ENCODE peak calls at places on chromosomes 2 and 18, in six cellular contexts. One of them, this sample, is unnamed.

GRCh38 chr2:128488429-128488828 is 169.8 kb upstream of the HS6ST1 start:
- DNase-seq in coronary artery: no peak
- DNase-seq in glutamatergic neuron: no peak
- DNase-seq in RPMI7951: no peak
- DNase-seq in dorsolateral prefrontal cortex: no peak
- DNase-seq in T-helper 9 cell: no peak
- DNase-seq in this sample: no peak

GRCh38 chr2:112630268-112630667 is 15.5 kb upstream of the SLC20A1 start:
- DNase-seq in coronary artery: no peak
- DNase-seq in glutamatergic neuron: no peak
- DNase-seq in RPMI7951: peak
- DNase-seq in dorsolateral prefrontal cortex: no peak
- DNase-seq in T-helper 9 cell: no peak
- DNase-seq in this sample: no peak

GRCh38 chr2:240429872-240430491 is 5.5 kb upstream of the GPC1 start:
- DNase-seq in coronary artery: peak
- DNase-seq in glutamatergic neuron: peak
- DNase-seq in RPMI7951: no peak
- DNase-seq in dorsolateral prefrontal cortex: no peak
- DNase-seq in T-helper 9 cell: no peak
- DNase-seq in this sample: no peak

GRCh38 chr2:3094318-3094717 is 283.3 kb downstream of the EIPR1 start:
- DNase-seq in coronary artery: no peak
- DNase-seq in glutamatergic neuron: no peak
- DNase-seq in RPMI7951: no peak
- DNase-seq in dorsolateral prefrontal cortex: no peak
- DNase-seq in T-helper 9 cell: no peak
- DNase-seq in this sample: no peak

GRCh38 chr18:23095463-23095862 is 39.8 kb upstream of the CABLES1 start:
- DNase-seq in coronary artery: no peak
- DNase-seq in glutamatergic neuron: no peak
- DNase-seq in RPMI7951: no peak
- DNase-seq in dorsolateral prefrontal cortex: no peak
- DNase-seq in T-helper 9 cell: no peak
- DNase-seq in this sample: no peak

GRCh38 chr2:10762651-10763460 is 41.4 kb downstream of the ATP6V1C2 start:
- DNase-seq in coronary artery: no peak
- DNase-seq in glutamatergic neuron: no peak
- DNase-seq in RPMI7951: peak
- DNase-seq in dorsolateral prefrontal cortex: no peak
- DNase-seq in T-helper 9 cell: no peak
- DNase-seq in this sample: no peak

GRCh38 chr18:58979615-58980014 is 114.9 kb downstream of the ZNF532 start:
- DNase-seq in coronary artery: no peak
- DNase-seq in glutamatergic neuron: no peak
- DNase-seq in RPMI7951: no peak
- DNase-seq in dorsolateral prefrontal cortex: no peak
- DNase-seq in T-helper 9 cell: no peak
- DNase-seq in this sample: no peak

GRCh38 chr2:94861308-94862152 is 9.7 kb upstream of the TEKT4 start:
- DNase-seq in coronary artery: no peak
- DNase-seq in glutamatergic neuron: peak
- DNase-seq in RPMI7951: no peak
- DNase-seq in dorsolateral prefrontal cortex: no peak
- DNase-seq in T-helper 9 cell: no peak
- DNase-seq in this sample: peak

GRCh38 chr2:164671664-164672396 is 50.5 kb upstream of the GRB14 start:
- DNase-seq in coronary artery: no peak
- DNase-seq in glutamatergic neuron: no peak
- DNase-seq in RPMI7951: no peak
- DNase-seq in dorsolateral prefrontal cortex: no peak
- DNase-seq in T-helper 9 cell: no peak
- DNase-seq in this sample: no peak

GRCh38 chr2:109285244-109285651 is 156.2 kb downstream of the SH3RF3 start:
- DNase-seq in coronary artery: no peak
- DNase-seq in glutamatergic neuron: no peak
- DNase-seq in RPMI7951: peak
- DNase-seq in dorsolateral prefrontal cortex: no peak
- DNase-seq in T-helper 9 cell: no peak
- DNase-seq in this sample: no peak

GRCh38 chr2:46632349-46632748 is 153.0 kb downstream of the TMEM247 start:
- DNase-seq in coronary artery: no peak
- DNase-seq in glutamatergic neuron: no peak
- DNase-seq in RPMI7951: peak
- DNase-seq in dorsolateral prefrontal cortex: no peak
- DNase-seq in T-helper 9 cell: no peak
- DNase-seq in this sample: no peak

GRCh38 chr18:22183647-22184161 is 14.3 kb downstream of the GATA6 start:
- DNase-seq in coronary artery: no peak
- DNase-seq in glutamatergic neuron: no peak
- DNase-seq in RPMI7951: no peak
- DNase-seq in dorsolateral prefrontal cortex: no peak
- DNase-seq in T-helper 9 cell: no peak
- DNase-seq in this sample: no peak

GRCh38 chr2:80054339-80054675 is 250.2 kb downstream of the LRRTM1 start:
- DNase-seq in coronary artery: no peak
- DNase-seq in glutamatergic neuron: no peak
- DNase-seq in RPMI7951: no peak
- DNase-seq in dorsolateral prefrontal cortex: no peak
- DNase-seq in T-helper 9 cell: no peak
- DNase-seq in this sample: no peak

GRCh38 chr2:235530735-235531134 is 36.9 kb downstream of the AGAP1 start:
- DNase-seq in coronary artery: no peak
- DNase-seq in glutamatergic neuron: no peak
- DNase-seq in RPMI7951: no peak
- DNase-seq in dorsolateral prefrontal cortex: no peak
- DNase-seq in T-helper 9 cell: no peak
- DNase-seq in this sample: no peak

GRCh38 chr2:56681659-56682396 is 498.0 kb downstream of the CCDC85A start:
- DNase-seq in coronary artery: no peak
- DNase-seq in glutamatergic neuron: no peak
- DNase-seq in RPMI7951: peak
- DNase-seq in dorsolateral prefrontal cortex: no peak
- DNase-seq in T-helper 9 cell: no peak
- DNase-seq in this sample: no peak

GRCh38 chr18:40980171-40980570 is 974.9 kb upstream of the PIK3C3 start:
- DNase-seq in coronary artery: no peak
- DNase-seq in glutamatergic neuron: no peak
- DNase-seq in RPMI7951: no peak
- DNase-seq in dorsolateral prefrontal cortex: no peak
- DNase-seq in T-helper 9 cell: no peak
- DNase-seq in this sample: no peak

GRCh38 chr2:38948387-38948882 is 58.8 kb downstream of the ARHGEF33 start:
- DNase-seq in coronary artery: no peak
- DNase-seq in glutamatergic neuron: no peak
- DNase-seq in RPMI7951: no peak
- DNase-seq in dorsolateral prefrontal cortex: no peak
- DNase-seq in T-helper 9 cell: no peak
- DNase-seq in this sample: no peak

GRCh38 chr2:99602475-99602874 is 112.7 kb upstream of the REV1 start:
- DNase-seq in coronary artery: no peak
- DNase-seq in glutamatergic neuron: no peak
- DNase-seq in RPMI7951: peak
- DNase-seq in dorsolateral prefrontal cortex: no peak
- DNase-seq in T-helper 9 cell: no peak
- DNase-seq in this sample: no peak

GRCh38 chr2:109265369-109265768 is 136.4 kb downstream of the SH3RF3 start:
- DNase-seq in coronary artery: no peak
- DNase-seq in glutamatergic neuron: no peak
- DNase-seq in RPMI7951: no peak
- DNase-seq in dorsolateral prefrontal cortex: no peak
- DNase-seq in T-helper 9 cell: no peak
- DNase-seq in this sample: no peak

GRCh38 chr18:74265546-74266098 is 26.1 kb downstream of the CYB5A start:
- DNase-seq in coronary artery: no peak
- DNase-seq in glutamatergic neuron: no peak
- DNase-seq in RPMI7951: no peak
- DNase-seq in dorsolateral prefrontal cortex: no peak
- DNase-seq in T-helper 9 cell: no peak
- DNase-seq in this sample: no peak

GRCh38 chr2:145757503-145758290 is 1237.8 kb upstream of the ZEB2 start:
- DNase-seq in coronary artery: no peak
- DNase-seq in glutamatergic neuron: no peak
- DNase-seq in RPMI7951: peak
- DNase-seq in dorsolateral prefrontal cortex: no peak
- DNase-seq in T-helper 9 cell: no peak
- DNase-seq in this sample: no peak

GRCh38 chr18:56068030-56068671 is 480.2 kb upstream of the TCF4 start:
- DNase-seq in coronary artery: no peak
- DNase-seq in glutamatergic neuron: no peak
- DNase-seq in RPMI7951: peak
- DNase-seq in dorsolateral prefrontal cortex: no peak
- DNase-seq in T-helper 9 cell: no peak
- DNase-seq in this sample: no peak

GRCh38 chr2:98907385-98907784 is 28.6 kb downstream of the CRACDL start:
- DNase-seq in coronary artery: no peak
- DNase-seq in glutamatergic neuron: no peak
- DNase-seq in RPMI7951: no peak
- DNase-seq in dorsolateral prefrontal cortex: no peak
- DNase-seq in T-helper 9 cell: no peak
- DNase-seq in this sample: no peak

GRCh38 chr2:103008586-103008985 is 246.8 kb downstream of the TMEM182 start:
- DNase-seq in coronary artery: no peak
- DNase-seq in glutamatergic neuron: no peak
- DNase-seq in RPMI7951: no peak
- DNase-seq in dorsolateral prefrontal cortex: no peak
- DNase-seq in T-helper 9 cell: no peak
- DNase-seq in this sample: peak